ENCODE peak calls at places on chromosomes 4 and X, in seven cellular contexts. One of them, this sample, is unnamed. For H3K4me1 and H3K9me3, the result is how much of the 10 kb centered on the place peaks cover.

GRCh38 chrX:72255445-72255844 is 16.6 kb upstream of the ERCC6L start:
- DNase-seq in A549: no peak
- DNase-seq in neuronal stem cell: no peak
- DNase-seq in transverse colon: no peak
- DNase-seq in heart left ventricle: no peak
- DNase-seq in H9: peak
- DNase-seq in hepatocyte: no peak
- DNase-seq in this sample: peak

GRCh38 chr4:628821-629635 is 3.7 kb downstream of the PDE6B start:
- DNase-seq in A549: no peak
- DNase-seq in neuronal stem cell: no peak
- DNase-seq in transverse colon: no peak
- DNase-seq in heart left ventricle: no peak
- DNase-seq in H9: peak
- DNase-seq in hepatocyte: peak
- DNase-seq in this sample: no peak

GRCh38 chrX:119605739-119606507 is at the start of gene NKRF:
- DNase-seq in A549: peak
- DNase-seq in neuronal stem cell: peak
- DNase-seq in transverse colon: peak
- DNase-seq in heart left ventricle: peak
- DNase-seq in H9: peak
- DNase-seq in hepatocyte: peak
- DNase-seq in this sample: peak

GRCh38 chr4:37584087-37584486 is 102.1 kb downstream of the RELL1 start:
- DNase-seq in A549: no peak
- DNase-seq in neuronal stem cell: no peak
- DNase-seq in transverse colon: peak
- DNase-seq in heart left ventricle: no peak
- DNase-seq in H9: no peak
- DNase-seq in hepatocyte: peak
- DNase-seq in this sample: peak

GRCh38 chr4:68451246-68452211 is 4.3 kb downstream of the TMPRSS11E start:
- DNase-seq in A549: no peak
- DNase-seq in neuronal stem cell: no peak
- DNase-seq in transverse colon: no peak
- DNase-seq in heart left ventricle: no peak
- DNase-seq in H9: peak
- DNase-seq in hepatocyte: peak
- DNase-seq in this sample: no peak

GRCh38 chrX:108415146-108415545 is 23.1 kb downstream of the COL4A6 start:
- DNase-seq in A549: no peak
- DNase-seq in neuronal stem cell: no peak
- DNase-seq in transverse colon: no peak
- DNase-seq in heart left ventricle: no peak
- DNase-seq in H9: no peak
- DNase-seq in hepatocyte: no peak
- DNase-seq in this sample: no peak

GRCh38 chrX:100685284-100685996 is 41.4 kb downstream of the SRPX2 start:
- DNase-seq in A549: peak
- DNase-seq in neuronal stem cell: peak
- DNase-seq in transverse colon: peak
- DNase-seq in heart left ventricle: no peak
- DNase-seq in H9: peak
- DNase-seq in hepatocyte: peak
- DNase-seq in this sample: peak

GRCh38 chr4:1375051-1375721 is 28.2 kb downstream of the UVSSA start:
- DNase-seq in A549: no peak
- DNase-seq in neuronal stem cell: no peak
- DNase-seq in transverse colon: no peak
- DNase-seq in heart left ventricle: peak
- DNase-seq in H9: no peak
- DNase-seq in hepatocyte: no peak
- DNase-seq in this sample: no peak

GRCh38 chr4:37767546-37767945 is 58.9 kb upstream of the PGM2 start:
- DNase-seq in A549: no peak
- DNase-seq in neuronal stem cell: no peak
- DNase-seq in transverse colon: peak
- DNase-seq in heart left ventricle: peak
- DNase-seq in H9: no peak
- DNase-seq in hepatocyte: peak
- DNase-seq in this sample: peak

GRCh38 chr4:37685726-37686372 is 327 bp downstream of the RELL1 start:
- DNase-seq in A549: peak
- DNase-seq in neuronal stem cell: no peak
- DNase-seq in transverse colon: peak
- DNase-seq in heart left ventricle: no peak
- DNase-seq in H9: no peak
- DNase-seq in hepatocyte: peak
- DNase-seq in this sample: peak

GRCh38 chrX:40151211-40152172 is 53.7 kb upstream of the BCOR start:
- DNase-seq in A549: no peak
- DNase-seq in neuronal stem cell: no peak
- DNase-seq in transverse colon: no peak
- DNase-seq in heart left ventricle: no peak
- DNase-seq in H9: peak
- DNase-seq in hepatocyte: peak
- DNase-seq in this sample: peak
- H3K4me1 ChIP-seq in A549: under half
- H3K4me1 ChIP-seq in neuronal stem cell: under half
- H3K4me1 ChIP-seq in transverse colon: half or more
- H3K4me1 ChIP-seq in heart left ventricle: half or more
- H3K4me1 ChIP-seq in H9: under half
- H3K4me1 ChIP-seq in hepatocyte: half or more
- H3K4me1 ChIP-seq in this sample: half or more

DNA sequence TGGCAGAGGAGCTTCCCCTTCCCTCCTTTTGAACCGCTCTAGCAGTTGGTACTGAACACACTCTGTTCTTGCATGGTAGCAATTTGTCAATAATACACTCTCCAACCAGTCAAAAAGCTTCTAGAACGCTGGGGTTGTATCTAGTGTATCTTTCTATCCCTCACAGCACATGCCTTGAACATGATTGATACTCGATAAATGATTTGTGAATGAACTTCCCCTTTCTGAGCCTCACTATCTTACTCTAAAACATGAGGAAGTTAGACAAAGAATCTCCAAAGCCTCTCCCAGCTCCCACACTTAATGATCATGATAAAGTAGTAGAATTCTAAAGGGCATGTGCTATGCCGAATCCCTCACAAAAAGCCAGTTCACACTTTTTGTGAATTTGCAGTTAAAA is 64.4 kb downstream of the DLG3 start:
- DNase-seq in A549: no peak
- DNase-seq in neuronal stem cell: no peak
- DNase-seq in transverse colon: no peak
- DNase-seq in heart left ventricle: no peak
- DNase-seq in H9: no peak
- DNase-seq in hepatocyte: no peak
- DNase-seq in this sample: no peak
- H3K9me3 ChIP-seq in A549: under half
- H3K9me3 ChIP-seq in neuronal stem cell: under half
- H3K9me3 ChIP-seq in transverse colon: under half
- H3K9me3 ChIP-seq in heart left ventricle: under half
- H3K9me3 ChIP-seq in H9: half or more
- H3K9me3 ChIP-seq in hepatocyte: under half
- H3K9me3 ChIP-seq in this sample: under half

DNA sequence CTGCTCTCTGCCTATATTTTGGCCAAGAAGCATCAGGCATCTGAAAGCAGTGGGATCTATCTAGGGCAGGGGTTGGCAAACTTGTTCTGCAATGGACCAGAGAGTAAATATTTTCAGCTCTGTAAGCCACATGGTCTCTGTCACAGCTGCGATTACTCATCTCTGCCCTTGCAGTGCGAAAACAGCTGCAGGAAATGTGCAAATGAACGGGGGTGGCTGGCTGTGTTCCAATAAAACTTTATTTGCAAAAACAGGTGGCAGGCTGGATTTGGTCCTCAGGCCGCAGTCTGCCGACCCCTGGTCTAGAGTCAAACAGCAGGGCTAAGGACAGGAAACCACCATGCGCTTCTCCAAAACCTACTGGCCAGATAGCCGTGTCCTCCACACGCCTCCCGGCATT is 48.6 kb downstream of the ACOX3 start:
- DNase-seq in A549: no peak
- DNase-seq in neuronal stem cell: no peak
- DNase-seq in transverse colon: peak
- DNase-seq in heart left ventricle: peak
- DNase-seq in H9: no peak
- DNase-seq in hepatocyte: no peak
- DNase-seq in this sample: no peak
- H3K4me1 ChIP-seq in A549: under half
- H3K4me1 ChIP-seq in neuronal stem cell: under half
- H3K4me1 ChIP-seq in transverse colon: under half
- H3K4me1 ChIP-seq in heart left ventricle: under half
- H3K4me1 ChIP-seq in H9: under half
- H3K4me1 ChIP-seq in hepatocyte: under half
- H3K4me1 ChIP-seq in this sample: under half

DNA sequence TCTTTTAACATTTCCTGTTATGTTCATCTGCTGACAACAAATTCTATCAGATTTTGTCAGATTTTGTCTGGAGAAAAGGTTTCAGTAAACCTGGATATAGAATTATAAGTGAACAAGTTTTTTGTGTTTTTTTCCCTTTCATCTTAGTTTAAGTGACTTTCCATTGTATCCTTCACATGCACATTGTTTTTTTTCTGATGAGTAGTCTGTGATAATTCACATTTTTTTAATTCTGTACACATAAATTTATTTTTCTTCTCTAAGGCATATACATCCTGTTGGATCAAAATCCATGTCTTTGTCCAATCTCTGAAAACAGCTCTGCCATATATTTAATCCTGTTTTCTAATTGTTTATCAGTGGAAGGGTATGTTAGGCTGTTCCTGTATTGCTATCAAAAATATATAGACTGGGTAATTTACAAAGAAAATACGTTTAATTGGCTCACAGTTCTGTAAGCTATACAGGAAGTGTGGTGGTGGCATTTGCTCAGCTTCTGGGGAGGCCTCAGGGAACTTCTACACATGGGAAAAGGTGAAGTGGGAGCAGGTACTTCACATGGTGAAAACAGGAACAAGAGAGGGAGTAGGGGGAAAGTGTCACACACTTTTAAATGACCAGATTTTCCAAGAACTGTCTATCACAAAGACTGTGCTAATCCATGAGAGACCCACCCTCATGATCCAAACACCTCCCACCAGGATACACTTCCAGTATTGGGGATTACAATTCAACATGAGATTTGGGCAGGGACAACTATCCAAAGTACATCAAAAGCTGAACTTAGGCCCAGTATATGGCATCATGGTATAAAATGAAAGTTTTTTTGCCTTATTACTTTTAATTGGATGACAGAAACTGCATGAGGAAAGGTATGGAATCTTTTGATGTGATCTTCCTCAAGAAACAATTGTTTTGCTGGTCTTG is 45.6 kb upstream of the GRID2 start:
- DNase-seq in A549: no peak
- DNase-seq in neuronal stem cell: no peak
- DNase-seq in transverse colon: no peak
- DNase-seq in heart left ventricle: no peak
- DNase-seq in H9: peak
- DNase-seq in hepatocyte: no peak
- DNase-seq in this sample: no peak
- H3K9me3 ChIP-seq in A549: under half
- H3K9me3 ChIP-seq in neuronal stem cell: under half
- H3K9me3 ChIP-seq in transverse colon: under half
- H3K9me3 ChIP-seq in heart left ventricle: under half
- H3K9me3 ChIP-seq in H9: under half
- H3K9me3 ChIP-seq in hepatocyte: under half
- H3K9me3 ChIP-seq in this sample: under half

This sample was measured in stomach.